ENCODE peak calls at places on chromosomes 11 and 22, in ten cellular contexts. One of them, this sample, is unnamed.
A peak's percentile ranks its signal among the peaks of the same experiment; 100 is the strongest.

GRCh38 chr11:64774144-64774543 is 4.2 kb downstream of the SF1 start:
- DNase-seq in activated T-helper 2 cell treated with anti-CD3 and anti-CD28 coated beads, Interferon-gamma antibody, Interleukin-2, Interleukin-4, amounts not matched to agents 10 μg/mL and 5 μg/mL and 100 μg/mL, durations not matched to agents 14 hours and 24 hours and 36 hours: no peak
- DNase-seq in T follicular helper cell: no peak
- DNase-seq in heart right ventricle: no peak
- DNase-seq in GM06990: no peak
- DNase-seq in brain microvascular endothelial cell: no peak
- DNase-seq in activated naive CD8-positive, alpha-beta T cell treated with anti-CD3 and anti-CD28 coated beads, Interleukin-2, amount 50 U/mL, for 24 hours: no peak
- DNase-seq in fibroblast of mammary gland: no peak
- DNase-seq in tibial nerve: no peak
- DNase-seq in C1 segment of cervical spinal cord: no peak
- DNase-seq in this sample: no peak

GRCh38 chr22:31496735-31497146 is 405 bp downstream of the SFI1 start:
- DNase-seq in activated T-helper 2 cell treated with anti-CD3 and anti-CD28 coated beads, Interferon-gamma antibody, Interleukin-2, Interleukin-4, amounts not matched to agents 10 μg/mL and 5 μg/mL and 100 μg/mL, durations not matched to agents 14 hours and 24 hours and 36 hours: peak; percentile 45
- DNase-seq in T follicular helper cell: peak; percentile 34
- DNase-seq in heart right ventricle: peak; percentile 23
- DNase-seq in GM06990: no peak
- DNase-seq in brain microvascular endothelial cell: peak; percentile 2
- DNase-seq in activated naive CD8-positive, alpha-beta T cell treated with anti-CD3 and anti-CD28 coated beads, Interleukin-2, amount 50 U/mL, for 24 hours: peak; percentile 42
- DNase-seq in fibroblast of mammary gland: no peak
- DNase-seq in tibial nerve: no peak
- DNase-seq in C1 segment of cervical spinal cord: no peak
- DNase-seq in this sample: peak; percentile 17

GRCh38 chr22:39493759-39494158 is 8.3 kb upstream of the MIEF1 start:
- DNase-seq in activated T-helper 2 cell treated with anti-CD3 and anti-CD28 coated beads, Interferon-gamma antibody, Interleukin-2, Interleukin-4, amounts not matched to agents 10 μg/mL and 5 μg/mL and 100 μg/mL, durations not matched to agents 14 hours and 24 hours and 36 hours: no peak
- DNase-seq in T follicular helper cell: no peak
- DNase-seq in heart right ventricle: no peak
- DNase-seq in GM06990: no peak
- DNase-seq in brain microvascular endothelial cell: peak; percentile 67
- DNase-seq in activated naive CD8-positive, alpha-beta T cell treated with anti-CD3 and anti-CD28 coated beads, Interleukin-2, amount 50 U/mL, for 24 hours: no peak
- DNase-seq in fibroblast of mammary gland: peak; percentile 92
- DNase-seq in tibial nerve: no peak
- DNase-seq in C1 segment of cervical spinal cord: no peak
- DNase-seq in this sample: no peak

GRCh38 chr22:44242946-44243724 is 62.4 kb downstream of the PARVG start:
- DNase-seq in activated T-helper 2 cell treated with anti-CD3 and anti-CD28 coated beads, Interferon-gamma antibody, Interleukin-2, Interleukin-4, amounts not matched to agents 10 μg/mL and 5 μg/mL and 100 μg/mL, durations not matched to agents 14 hours and 24 hours and 36 hours: peak; percentile 3
- DNase-seq in T follicular helper cell: no peak
- DNase-seq in heart right ventricle: no peak
- DNase-seq in GM06990: no peak
- DNase-seq in brain microvascular endothelial cell: no peak
- DNase-seq in activated naive CD8-positive, alpha-beta T cell treated with anti-CD3 and anti-CD28 coated beads, Interleukin-2, amount 50 U/mL, for 24 hours: no peak
- DNase-seq in fibroblast of mammary gland: no peak
- DNase-seq in tibial nerve: no peak
- DNase-seq in C1 segment of cervical spinal cord: no peak
- DNase-seq in this sample: no peak

GRCh38 chr22:45475876-45476514 is 26.7 kb upstream of the FBLN1 start:
- DNase-seq in activated T-helper 2 cell treated with anti-CD3 and anti-CD28 coated beads, Interferon-gamma antibody, Interleukin-2, Interleukin-4, amounts not matched to agents 10 μg/mL and 5 μg/mL and 100 μg/mL, durations not matched to agents 14 hours and 24 hours and 36 hours: no peak
- DNase-seq in T follicular helper cell: no peak
- DNase-seq in heart right ventricle: no peak
- DNase-seq in GM06990: no peak
- DNase-seq in brain microvascular endothelial cell: no peak
- DNase-seq in activated naive CD8-positive, alpha-beta T cell treated with anti-CD3 and anti-CD28 coated beads, Interleukin-2, amount 50 U/mL, for 24 hours: no peak
- DNase-seq in fibroblast of mammary gland: no peak
- DNase-seq in tibial nerve: no peak
- DNase-seq in C1 segment of cervical spinal cord: no peak
- DNase-seq in this sample: no peak

GRCh38 chr11:128238521-128239222 is 348.7 kb downstream of the ETS1 start:
- DNase-seq in activated T-helper 2 cell treated with anti-CD3 and anti-CD28 coated beads, Interferon-gamma antibody, Interleukin-2, Interleukin-4, amounts not matched to agents 10 μg/mL and 5 μg/mL and 100 μg/mL, durations not matched to agents 14 hours and 24 hours and 36 hours: no peak
- DNase-seq in T follicular helper cell: no peak
- DNase-seq in heart right ventricle: no peak
- DNase-seq in GM06990: no peak
- DNase-seq in brain microvascular endothelial cell: no peak
- DNase-seq in activated naive CD8-positive, alpha-beta T cell treated with anti-CD3 and anti-CD28 coated beads, Interleukin-2, amount 50 U/mL, for 24 hours: no peak
- DNase-seq in fibroblast of mammary gland: no peak
- DNase-seq in tibial nerve: no peak
- DNase-seq in C1 segment of cervical spinal cord: no peak
- DNase-seq in this sample: no peak

GRCh38 chr11:96113100-96113710 is 189.3 kb upstream of the MTMR2 start:
- DNase-seq in activated T-helper 2 cell treated with anti-CD3 and anti-CD28 coated beads, Interferon-gamma antibody, Interleukin-2, Interleukin-4, amounts not matched to agents 10 μg/mL and 5 μg/mL and 100 μg/mL, durations not matched to agents 14 hours and 24 hours and 36 hours: no peak
- DNase-seq in T follicular helper cell: no peak
- DNase-seq in heart right ventricle: no peak
- DNase-seq in GM06990: no peak
- DNase-seq in brain microvascular endothelial cell: no peak
- DNase-seq in activated naive CD8-positive, alpha-beta T cell treated with anti-CD3 and anti-CD28 coated beads, Interleukin-2, amount 50 U/mL, for 24 hours: no peak
- DNase-seq in fibroblast of mammary gland: peak; percentile 73
- DNase-seq in tibial nerve: no peak
- DNase-seq in C1 segment of cervical spinal cord: no peak
- DNase-seq in this sample: no peak

GRCh38 chr22:21964918-21965484 is 12.4 kb upstream of the PPM1F start:
- DNase-seq in activated T-helper 2 cell treated with anti-CD3 and anti-CD28 coated beads, Interferon-gamma antibody, Interleukin-2, Interleukin-4, amounts not matched to agents 10 μg/mL and 5 μg/mL and 100 μg/mL, durations not matched to agents 14 hours and 24 hours and 36 hours: no peak
- DNase-seq in T follicular helper cell: no peak
- DNase-seq in heart right ventricle: no peak
- DNase-seq in GM06990: no peak
- DNase-seq in brain microvascular endothelial cell: no peak
- DNase-seq in activated naive CD8-positive, alpha-beta T cell treated with anti-CD3 and anti-CD28 coated beads, Interleukin-2, amount 50 U/mL, for 24 hours: no peak
- DNase-seq in fibroblast of mammary gland: no peak
- DNase-seq in tibial nerve: no peak
- DNase-seq in C1 segment of cervical spinal cord: no peak
- DNase-seq in this sample: no peak

GRCh38 chr22:23833017-23833795 is 5.6 kb downstream of the DERL3 start:
- DNase-seq in activated T-helper 2 cell treated with anti-CD3 and anti-CD28 coated beads, Interferon-gamma antibody, Interleukin-2, Interleukin-4, amounts not matched to agents 10 μg/mL and 5 μg/mL and 100 μg/mL, durations not matched to agents 14 hours and 24 hours and 36 hours: no peak
- DNase-seq in T follicular helper cell: no peak
- DNase-seq in heart right ventricle: no peak
- DNase-seq in GM06990: no peak
- DNase-seq in brain microvascular endothelial cell: no peak
- DNase-seq in activated naive CD8-positive, alpha-beta T cell treated with anti-CD3 and anti-CD28 coated beads, Interleukin-2, amount 50 U/mL, for 24 hours: no peak
- DNase-seq in fibroblast of mammary gland: no peak
- DNase-seq in tibial nerve: no peak
- DNase-seq in C1 segment of cervical spinal cord: no peak
- DNase-seq in this sample: no peak

GRCh38 chr11:18282626-18283025 is 16.6 kb downstream of the SAA1 start:
- DNase-seq in activated T-helper 2 cell treated with anti-CD3 and anti-CD28 coated beads, Interferon-gamma antibody, Interleukin-2, Interleukin-4, amounts not matched to agents 10 μg/mL and 5 μg/mL and 100 μg/mL, durations not matched to agents 14 hours and 24 hours and 36 hours: no peak
- DNase-seq in T follicular helper cell: no peak
- DNase-seq in heart right ventricle: no peak
- DNase-seq in GM06990: no peak
- DNase-seq in brain microvascular endothelial cell: no peak
- DNase-seq in activated naive CD8-positive, alpha-beta T cell treated with anti-CD3 and anti-CD28 coated beads, Interleukin-2, amount 50 U/mL, for 24 hours: no peak
- DNase-seq in fibroblast of mammary gland: no peak
- DNase-seq in tibial nerve: no peak
- DNase-seq in C1 segment of cervical spinal cord: no peak
- DNase-seq in this sample: no peak

GRCh38 chr22:31488988-31489617 is 539 bp downstream of the EIF4ENIF1 start:
- DNase-seq in activated T-helper 2 cell treated with anti-CD3 and anti-CD28 coated beads, Interferon-gamma antibody, Interleukin-2, Interleukin-4, amounts not matched to agents 10 μg/mL and 5 μg/mL and 100 μg/mL, durations not matched to agents 14 hours and 24 hours and 36 hours: peak; percentile 19
- DNase-seq in T follicular helper cell: peak; percentile 6
- DNase-seq in heart right ventricle: peak; percentile 19
- DNase-seq in GM06990: peak; percentile 51
- DNase-seq in brain microvascular endothelial cell: peak; percentile 9
- DNase-seq in activated naive CD8-positive, alpha-beta T cell treated with anti-CD3 and anti-CD28 coated beads, Interleukin-2, amount 50 U/mL, for 24 hours: peak; percentile 53
- DNase-seq in fibroblast of mammary gland: no peak
- DNase-seq in tibial nerve: no peak
- DNase-seq in C1 segment of cervical spinal cord: no peak
- DNase-seq in this sample: no peak

GRCh38 chr11:27358306-27358705 is 4.7 kb downstream of the CCDC34 start:
- DNase-seq in activated T-helper 2 cell treated with anti-CD3 and anti-CD28 coated beads, Interferon-gamma antibody, Interleukin-2, Interleukin-4, amounts not matched to agents 10 μg/mL and 5 μg/mL and 100 μg/mL, durations not matched to agents 14 hours and 24 hours and 36 hours: no peak
- DNase-seq in T follicular helper cell: no peak
- DNase-seq in heart right ventricle: no peak
- DNase-seq in GM06990: no peak
- DNase-seq in brain microvascular endothelial cell: no peak
- DNase-seq in activated naive CD8-positive, alpha-beta T cell treated with anti-CD3 and anti-CD28 coated beads, Interleukin-2, amount 50 U/mL, for 24 hours: no peak
- DNase-seq in fibroblast of mammary gland: peak; percentile 30
- DNase-seq in tibial nerve: no peak
- DNase-seq in C1 segment of cervical spinal cord: no peak
- DNase-seq in this sample: no peak